ENCODE peak calls at places on chromosomes 16 and 17, in eight cellular contexts. B, Q, G, F, M, P, Z and U are unnamed samples.

GRCh38 chr16:30144917-30145316 is 21.9 kb upstream of the MAPK3 start:
- DNase-seq in B (no peak), Q (no peak), G (no peak), F (no peak), M (no peak), P (no peak), Z (no peak), U (no peak)

GRCh38 chr17:75785016-75785769 is 587 bp downstream of the UNK start:
- DNase-seq in B (peak; percentile 91), Q (peak; percentile 89), G (peak; percentile 92), F (peak; percentile 97), M (peak; percentile 80), P (peak; percentile 93), Z (peak; percentile 92), U (peak; percentile 97)

GRCh38 chr17:48161127-48161905 is 53.8 kb downstream of the SNX11 start:
- DNase-seq in B (no peak), Q (no peak), G (no peak), F (no peak), M (no peak), P (no peak), Z (no peak), U (no peak)

GRCh38 chr17:4492762-4493561 is 5.7 kb upstream of the SPNS2 start:
- DNase-seq in B (peak; percentile 45), Q (no peak), G (no peak), F (no peak), M (peak; percentile 67), P (no peak), Z (no peak), U (no peak)

GRCh38 chr16:69498926-69499325 is 66.8 kb upstream of the NFAT5 start:
- DNase-seq in B (no peak), Q (no peak), G (no peak), F (no peak), M (no peak), P (no peak), Z (no peak), U (no peak)

GRCh38 chr17:74603032-74603635 is 11.1 kb upstream of the CD300LD start:
- DNase-seq in B (no peak), Q (no peak), G (no peak), F (no peak), M (no peak), P (no peak), Z (no peak), U (no peak)

GRCh38 chr17:77315551-77316190 is 174.9 kb downstream of the SEC14L1 start:
- DNase-seq in B (no peak), Q (no peak), G (no peak), F (peak; percentile 73), M (no peak), P (peak; percentile 64), Z (no peak), U (peak; percentile 63)

GRCh38 chr17:16215002-16215272 is 397 bp downstream of the NCOR1 start:
- DNase-seq in B (peak; percentile 57), Q (no peak), G (no peak), F (peak; percentile 86), M (peak; percentile 54), P (peak; percentile 75), Z (peak; percentile 51), U (peak; percentile 91)

GRCh38 chr16:81143921-81144471 is 47.8 kb upstream of the GCSH start:
- DNase-seq in B (no peak), Q (no peak), G (no peak), F (no peak), M (peak; percentile 89), P (no peak), Z (no peak), U (no peak)

GRCh38 chr17:5757306-5757907 is 173.1 kb upstream of the NLRP1 start:
- DNase-seq in B (no peak), Q (no peak), G (no peak), F (no peak), M (no peak), P (no peak), Z (no peak), U (no peak)

GRCh38 chr17:81513669-81514484 is 1.3 kb upstream of the ACTG1 start:
- DNase-seq in B (peak; percentile 82), Q (peak; percentile 73), G (peak; percentile 75), F (peak; percentile 86), M (peak; percentile 63), P (peak; percentile 75), Z (peak; percentile 76), U (peak; percentile 72)

GRCh38 chr17:45935710-45936509 is 41.6 kb downstream of the MAPT start:
- DNase-seq in B (no peak), Q (no peak), G (no peak), F (no peak), M (no peak), P (peak; percentile 83), Z (no peak), U (no peak)

GRCh38 chr17:18187816-18188761 is 4.5 kb downstream of the ALKBH5 start:
- DNase-seq in B (peak; percentile 43), Q (peak; percentile 30), G (no peak), F (no peak), M (no peak), P (no peak), Z (no peak), U (no peak)
- H3K27ac ChIP-seq in B (peak overlapping the region; percentile 34), Q (peak overlapping the region; percentile 54), G (peak overlapping the region; percentile 77), F (no peak overlapping the region), M (no peak overlapping the region), P (no peak overlapping the region), Z (peak overlapping the region; percentile 98), U (peak overlapping the region; percentile 18)

GRCh38 chr16:9091867-9092281 is 430 bp downstream of the HAPSTR1 start:
- DNase-seq in B (peak; percentile 37), Q (no peak), G (peak; percentile 55), F (peak; percentile 83), M (peak; percentile 31), P (peak; percentile 74), Z (peak; percentile 50), U (peak; percentile 56)

GRCh38 chr16:9090960-9091866 is at the start of gene HAPSTR1:
- DNase-seq in B (peak; percentile 100), Q (peak; percentile 100), G (peak; percentile 100), F (peak; percentile 100), M (peak; percentile 99), P (peak; percentile 100), Z (peak; percentile 100), U (peak; percentile 99)

GRCh38 chr16:9092963-9093477 is 1.6 kb downstream of the HAPSTR1 start:
- DNase-seq in B (peak; percentile 50), Q (peak; percentile 30), G (no peak), F (peak; percentile 67), M (peak; percentile 39), P (peak; percentile 58), Z (peak; percentile 54), U (peak; percentile 39)

GRCh38 chr16:9094008-9094846 is 2.8 kb downstream of the HAPSTR1 start:
- DNase-seq in B (no peak), Q (no peak), G (no peak), F (no peak), M (no peak), P (no peak), Z (no peak), U (no peak)

GRCh38 chr16:9092282-9092962 is 978 bp downstream of the HAPSTR1 start:
- DNase-seq in B (peak; percentile 47), Q (peak; percentile 60), G (no peak), F (peak; percentile 79), M (peak; percentile 48), P (peak; percentile 75), Z (peak; percentile 48), U (peak; percentile 48)
- TF ChIP-seq CTCF in B (peak; percentile 17), Q (no peak), G (no peak), F (peak; percentile 6), M (no peak), P (peak; percentile 16), Z (no peak), U (no peak)

GRCh38 chr16:80034469-80034826 is 433.9 kb upstream of the MAF start:
- DNase-seq in B (no peak), Q (no peak), G (no peak), F (no peak), M (no peak), P (no peak), Z (no peak), U (no peak)
- H3K4me3 ChIP-seq in B (no peak overlapping the region), Q (no peak overlapping the region), G (no peak overlapping the region), F (no peak overlapping the region), M (no peak overlapping the region), P (no peak overlapping the region), Z (no peak overlapping the region), U (no peak overlapping the region)

DNA sequence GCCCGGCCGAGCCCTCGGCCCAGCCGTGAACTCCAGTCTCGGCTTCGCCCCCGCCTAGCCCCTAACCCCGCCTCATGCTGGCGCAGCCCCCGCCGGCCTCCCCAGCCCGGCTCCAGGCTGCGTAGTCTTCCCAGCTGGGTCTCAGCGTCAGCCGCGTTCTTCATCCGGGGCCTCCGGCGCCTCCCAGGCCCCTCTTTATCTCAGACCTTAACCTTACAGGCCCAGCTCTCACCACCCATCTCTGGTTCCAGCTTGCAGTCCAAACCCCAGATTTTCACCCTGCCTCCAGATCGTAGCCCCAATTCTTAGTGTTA is at the start of gene PROCA1:
- DNase-seq in B (no peak), Q (no peak), G (no peak), F (no peak), M (no peak), P (no peak), Z (no peak), U (no peak)
- H3K27ac ChIP-seq in B (peak within 1 kb of the TSS; percentile 73), Q (peak within 1 kb of the TSS; percentile 91), G (peak within 1 kb of the TSS; percentile 93), F (peak within 1 kb of the TSS; percentile 90), M (peak within 1 kb of the TSS; percentile 17), P (peak within 1 kb of the TSS; percentile 85), Z (peak within 1 kb of the TSS; percentile 79), U (peak within 1 kb of the TSS; percentile 91)

GRCh38 chr17:55996826-55997225 is 156.4 kb upstream of the ANKFN1 start:
- DNase-seq in B (no peak), Q (no peak), G (no peak), F (no peak), M (no peak), P (no peak), Z (no peak), U (no peak)
- TF ChIP-seq CTCF in B (no peak), Q (no peak), G (no peak), F (no peak), M (peak; percentile 45), P (no peak), Z (no peak), U (no peak)

GRCh38 chr16:14528306-14528948 is 101.6 kb downstream of the PARN start:
- DNase-seq in B (no peak), Q (no peak), G (no peak), F (no peak), M (no peak), P (no peak), Z (no peak), U (no peak)
- H3K4me3 ChIP-seq in B (no peak overlapping the region), Q (no peak overlapping the region), G (no peak overlapping the region), F (no peak overlapping the region), M (no peak overlapping the region), P (no peak overlapping the region), Z (no peak overlapping the region), U (no peak overlapping the region)